ENCODE peak calls at places on chromosomes 16 and 17, in ten cellular contexts. One of them, this sample, is unnamed.

GRCh38 chr17:78918979-78919378 is 6.2 kb downstream of the TIMP2 start:
- DNase-seq in BJ: no peak
- DNase-seq in GDM1: no peak
- DNase-seq in stimulated activated CD8-positive, alpha-beta memory T cell treated with anti-CD3 and anti-CD28 coated beads, Interleukin-7, amount 100 ng/mL, for 1 hour: no peak
- DNase-seq in central memory CD4-positive, alpha-beta T cell: no peak
- DNase-seq in effector CD8-positive, alpha-beta T cell: no peak
- DNase-seq in PC-9: no peak
- DNase-seq in GM03348: no peak
- DNase-seq in hypothalamus: no peak
- DNase-seq in stromal cell of bone marrow: no peak
- DNase-seq in this sample: no peak

GRCh38 chr16:4918790-4919210 is 18.1 kb downstream of the PPL start:
- DNase-seq in BJ: no peak
- DNase-seq in central memory CD4-positive, alpha-beta T cell: no peak
- DNase-seq in stimulated activated CD8-positive, alpha-beta memory T cell treated with anti-CD3 and anti-CD28 coated beads, Interleukin-7, amount 100 ng/mL, for 1 hour: no peak
- DNase-seq in GDM1: no peak
- DNase-seq in hypothalamus: no peak
- DNase-seq in effector CD8-positive, alpha-beta T cell: no peak
- DNase-seq in GM03348: no peak
- DNase-seq in stromal cell of bone marrow: no peak
- DNase-seq in PC-9: peak
- DNase-seq in this sample: no peak

GRCh38 chr16:874366-875181 is 74.0 kb upstream of the GNG13 start:
- DNase-seq in hypothalamus: no peak
- DNase-seq in GDM1: no peak
- DNase-seq in central memory CD4-positive, alpha-beta T cell: no peak
- DNase-seq in stimulated activated CD8-positive, alpha-beta memory T cell treated with anti-CD3 and anti-CD28 coated beads, Interleukin-7, amount 100 ng/mL, for 1 hour: no peak
- DNase-seq in effector CD8-positive, alpha-beta T cell: no peak
- DNase-seq in stromal cell of bone marrow: no peak
- DNase-seq in PC-9: no peak
- DNase-seq in GM03348: no peak
- DNase-seq in BJ: no peak
- DNase-seq in this sample: no peak

GRCh38 chr17:335691-336090 is 16.9 kb downstream of the RPH3AL start:
- DNase-seq in PC-9: no peak
- DNase-seq in GM03348: no peak
- DNase-seq in GDM1: no peak
- DNase-seq in hypothalamus: no peak
- DNase-seq in effector CD8-positive, alpha-beta T cell: no peak
- DNase-seq in stromal cell of bone marrow: no peak
- DNase-seq in stimulated activated CD8-positive, alpha-beta memory T cell treated with anti-CD3 and anti-CD28 coated beads, Interleukin-7, amount 100 ng/mL, for 1 hour: no peak
- DNase-seq in central memory CD4-positive, alpha-beta T cell: no peak
- DNase-seq in BJ: no peak
- DNase-seq in this sample: no peak

GRCh38 chr17:19388791-19389190 is 1.8 kb upstream of the MFAP4 start:
- DNase-seq in PC-9: no peak
- DNase-seq in effector CD8-positive, alpha-beta T cell: no peak
- DNase-seq in GM03348: no peak
- DNase-seq in stimulated activated CD8-positive, alpha-beta memory T cell treated with anti-CD3 and anti-CD28 coated beads, Interleukin-7, amount 100 ng/mL, for 1 hour: no peak
- DNase-seq in GDM1: no peak
- DNase-seq in stromal cell of bone marrow: no peak
- DNase-seq in central memory CD4-positive, alpha-beta T cell: no peak
- DNase-seq in hypothalamus: no peak
- DNase-seq in BJ: no peak
- DNase-seq in this sample: no peak

GRCh38 chr17:35537569-35538209 is at the start of gene SLFN12L:
- DNase-seq in central memory CD4-positive, alpha-beta T cell: peak
- DNase-seq in GM03348: no peak
- DNase-seq in BJ: no peak
- DNase-seq in GDM1: no peak
- DNase-seq in effector CD8-positive, alpha-beta T cell: no peak
- DNase-seq in PC-9: no peak
- DNase-seq in stimulated activated CD8-positive, alpha-beta memory T cell treated with anti-CD3 and anti-CD28 coated beads, Interleukin-7, amount 100 ng/mL, for 1 hour: no peak
- DNase-seq in hypothalamus: no peak
- DNase-seq in stromal cell of bone marrow: no peak
- DNase-seq in this sample: no peak

GRCh38 chr17:68004201-68004600 is 7.9 kb upstream of the C17orf58 start:
- DNase-seq in effector CD8-positive, alpha-beta T cell: no peak
- DNase-seq in central memory CD4-positive, alpha-beta T cell: no peak
- DNase-seq in GM03348: no peak
- DNase-seq in BJ: no peak
- DNase-seq in GDM1: no peak
- DNase-seq in stromal cell of bone marrow: no peak
- DNase-seq in PC-9: no peak
- DNase-seq in stimulated activated CD8-positive, alpha-beta memory T cell treated with anti-CD3 and anti-CD28 coated beads, Interleukin-7, amount 100 ng/mL, for 1 hour: no peak
- DNase-seq in hypothalamus: no peak
- DNase-seq in this sample: no peak

GRCh38 chr17:80656590-80656989 is 112.0 kb downstream of the RPTOR start:
- DNase-seq in BJ: no peak
- DNase-seq in stromal cell of bone marrow: no peak
- DNase-seq in central memory CD4-positive, alpha-beta T cell: no peak
- DNase-seq in effector CD8-positive, alpha-beta T cell: no peak
- DNase-seq in stimulated activated CD8-positive, alpha-beta memory T cell treated with anti-CD3 and anti-CD28 coated beads, Interleukin-7, amount 100 ng/mL, for 1 hour: no peak
- DNase-seq in GM03348: no peak
- DNase-seq in GDM1: no peak
- DNase-seq in PC-9: no peak
- DNase-seq in hypothalamus: peak
- DNase-seq in this sample: no peak

GRCh38 chr17:81682565-81683207 is 911 bp downstream of the ARL16 start:
- DNase-seq in GM03348: no peak
- DNase-seq in BJ: no peak
- DNase-seq in stimulated activated CD8-positive, alpha-beta memory T cell treated with anti-CD3 and anti-CD28 coated beads, Interleukin-7, amount 100 ng/mL, for 1 hour: no peak
- DNase-seq in GDM1: no peak
- DNase-seq in hypothalamus: no peak
- DNase-seq in effector CD8-positive, alpha-beta T cell: no peak
- DNase-seq in PC-9: no peak
- DNase-seq in central memory CD4-positive, alpha-beta T cell: no peak
- DNase-seq in stromal cell of bone marrow: no peak
- DNase-seq in this sample: no peak

GRCh38 chr16:3625911-3626732 is 14.7 kb upstream of the SLX4 start:
- DNase-seq in GM03348: peak
- DNase-seq in stimulated activated CD8-positive, alpha-beta memory T cell treated with anti-CD3 and anti-CD28 coated beads, Interleukin-7, amount 100 ng/mL, for 1 hour: no peak
- DNase-seq in central memory CD4-positive, alpha-beta T cell: peak
- DNase-seq in PC-9: no peak
- DNase-seq in hypothalamus: no peak
- DNase-seq in BJ: no peak
- DNase-seq in GDM1: no peak
- DNase-seq in stromal cell of bone marrow: no peak
- DNase-seq in effector CD8-positive, alpha-beta T cell: no peak
- DNase-seq in this sample: peak

GRCh38 chr16:90048737-90049330 is 28.3 kb downstream of the PRDM7 start:
- DNase-seq in central memory CD4-positive, alpha-beta T cell: no peak
- DNase-seq in stromal cell of bone marrow: no peak
- DNase-seq in PC-9: no peak
- DNase-seq in GM03348: no peak
- DNase-seq in GDM1: no peak
- DNase-seq in BJ: no peak
- DNase-seq in hypothalamus: no peak
- DNase-seq in stimulated activated CD8-positive, alpha-beta memory T cell treated with anti-CD3 and anti-CD28 coated beads, Interleukin-7, amount 100 ng/mL, for 1 hour: no peak
- DNase-seq in effector CD8-positive, alpha-beta T cell: no peak
- DNase-seq in this sample: no peak

GRCh38 chr17:66938656-66939055 is 25.9 kb upstream of the CACNG4 start:
- DNase-seq in stimulated activated CD8-positive, alpha-beta memory T cell treated with anti-CD3 and anti-CD28 coated beads, Interleukin-7, amount 100 ng/mL, for 1 hour: no peak
- DNase-seq in GDM1: no peak
- DNase-seq in BJ: no peak
- DNase-seq in GM03348: no peak
- DNase-seq in PC-9: no peak
- DNase-seq in effector CD8-positive, alpha-beta T cell: no peak
- DNase-seq in central memory CD4-positive, alpha-beta T cell: no peak
- DNase-seq in stromal cell of bone marrow: no peak
- DNase-seq in hypothalamus: no peak
- DNase-seq in this sample: no peak

GRCh38 chr16:57889960-57890751 is 80.8 kb downstream of the CNGB1 start:
- DNase-seq in PC-9: no peak
- DNase-seq in central memory CD4-positive, alpha-beta T cell: no peak
- DNase-seq in BJ: no peak
- DNase-seq in stimulated activated CD8-positive, alpha-beta memory T cell treated with anti-CD3 and anti-CD28 coated beads, Interleukin-7, amount 100 ng/mL, for 1 hour: no peak
- DNase-seq in effector CD8-positive, alpha-beta T cell: no peak
- DNase-seq in GM03348: peak
- DNase-seq in hypothalamus: no peak
- DNase-seq in GDM1: no peak
- DNase-seq in stromal cell of bone marrow: peak
- DNase-seq in this sample: no peak

GRCh38 chr17:6303664-6304063 is 131.3 kb downstream of the AIPL1 start:
- DNase-seq in stimulated activated CD8-positive, alpha-beta memory T cell treated with anti-CD3 and anti-CD28 coated beads, Interleukin-7, amount 100 ng/mL, for 1 hour: no peak
- DNase-seq in effector CD8-positive, alpha-beta T cell: no peak
- DNase-seq in hypothalamus: no peak
- DNase-seq in PC-9: no peak
- DNase-seq in GM03348: peak
- DNase-seq in GDM1: no peak
- DNase-seq in central memory CD4-positive, alpha-beta T cell: no peak
- DNase-seq in BJ: no peak
- DNase-seq in stromal cell of bone marrow: no peak
- DNase-seq in this sample: no peak

GRCh38 chr17:4161560-4162221 is 18.7 kb downstream of the CYB5D2 start:
- DNase-seq in PC-9: peak
- DNase-seq in effector CD8-positive, alpha-beta T cell: no peak
- DNase-seq in GM03348: no peak
- DNase-seq in hypothalamus: peak
- DNase-seq in stromal cell of bone marrow: no peak
- DNase-seq in BJ: no peak
- DNase-seq in GDM1: peak
- DNase-seq in central memory CD4-positive, alpha-beta T cell: no peak
- DNase-seq in stimulated activated CD8-positive, alpha-beta memory T cell treated with anti-CD3 and anti-CD28 coated beads, Interleukin-7, amount 100 ng/mL, for 1 hour: no peak
- DNase-seq in this sample: no peak

GRCh38 chr16:69859105-69859969 is 91.8 kb upstream of the CLEC18A start:
- DNase-seq in BJ: no peak
- DNase-seq in GDM1: no peak
- DNase-seq in effector CD8-positive, alpha-beta T cell: no peak
- DNase-seq in stromal cell of bone marrow: no peak
- DNase-seq in stimulated activated CD8-positive, alpha-beta memory T cell treated with anti-CD3 and anti-CD28 coated beads, Interleukin-7, amount 100 ng/mL, for 1 hour: no peak
- DNase-seq in PC-9: peak
- DNase-seq in GM03348: no peak
- DNase-seq in hypothalamus: peak
- DNase-seq in central memory CD4-positive, alpha-beta T cell: no peak
- DNase-seq in this sample: no peak